ENCODE peak calls at places on chromosome X, in five cellular contexts. One of them, this sample, is unnamed. For H3K4me1, the result is how much of the 10 kb centered on the place peaks cover.

GRCh38 chrX:13223868-13224555 is 95.8 kb downstream of the ATXN3L start:
- DNase-seq in transverse colon: no peak
- DNase-seq in breast epithelium: no peak
- DNase-seq in vagina: no peak
- DNase-seq in HepG2: peak
- DNase-seq in this sample: no peak

GRCh38 chrX:23435108-23435507 is 100.5 kb downstream of the PTCHD1 start:
- DNase-seq in breast epithelium: no peak
- DNase-seq in transverse colon: no peak
- DNase-seq in vagina: no peak
- DNase-seq in HepG2: no peak
- DNase-seq in this sample: no peak

GRCh38 chrX:51215266-51215665 is 117.4 kb upstream of the NUDT10 start:
- DNase-seq in breast epithelium: no peak
- DNase-seq in vagina: no peak
- DNase-seq in HepG2: peak
- DNase-seq in transverse colon: no peak
- DNase-seq in this sample: no peak

GRCh38 chrX:31036895-31037294 is 34.9 kb downstream of the FTHL17 start:
- DNase-seq in transverse colon: peak
- DNase-seq in vagina: no peak
- DNase-seq in breast epithelium: no peak
- DNase-seq in HepG2: peak
- DNase-seq in this sample: no peak

GRCh38 chrX:153539171-153539978 is 21.9 kb downstream of the ATP2B3 start:
- DNase-seq in transverse colon: peak
- DNase-seq in HepG2: peak
- DNase-seq in vagina: no peak
- DNase-seq in breast epithelium: peak
- DNase-seq in this sample: peak

GRCh38 chrX:21955398-21956189 is 15.1 kb downstream of the SMS start:
- DNase-seq in HepG2: no peak
- DNase-seq in transverse colon: no peak
- DNase-seq in vagina: no peak
- DNase-seq in breast epithelium: no peak
- DNase-seq in this sample: no peak

GRCh38 chrX:150870487-150871340 is 27.8 kb downstream of the CD99L2 start:
- DNase-seq in transverse colon: no peak
- DNase-seq in breast epithelium: no peak
- DNase-seq in vagina: no peak
- DNase-seq in HepG2: no peak
- DNase-seq in this sample: no peak

GRCh38 chrX:79081895-79082512 is 62.5 kb upstream of the GPR174 start:
- DNase-seq in vagina: no peak
- DNase-seq in breast epithelium: no peak
- DNase-seq in HepG2: no peak
- DNase-seq in transverse colon: no peak
- DNase-seq in this sample: no peak

GRCh38 chrX:7614616-7615015 is 228.4 kb upstream of the VCX start:
- DNase-seq in HepG2: no peak
- DNase-seq in transverse colon: no peak
- DNase-seq in vagina: no peak
- DNase-seq in breast epithelium: no peak
- DNase-seq in this sample: no peak

GRCh38 chrX:72243472-72243871 is 4.6 kb upstream of the ERCC6L start:
- DNase-seq in breast epithelium: no peak
- DNase-seq in HepG2: no peak
- DNase-seq in transverse colon: no peak
- DNase-seq in vagina: no peak
- DNase-seq in this sample: no peak

GRCh38 chrX:122238801-122239200 is 945.3 kb upstream of the GRIA3 start:
- DNase-seq in HepG2: no peak
- DNase-seq in vagina: no peak
- DNase-seq in breast epithelium: no peak
- DNase-seq in transverse colon: no peak
- DNase-seq in this sample: no peak

GRCh38 chrX:24357101-24357500 is 3.3 kb upstream of the SUPT20HL1 start:
- DNase-seq in HepG2: no peak
- DNase-seq in vagina: no peak
- DNase-seq in breast epithelium: no peak
- DNase-seq in transverse colon: no peak
- DNase-seq in this sample: no peak

DNA sequence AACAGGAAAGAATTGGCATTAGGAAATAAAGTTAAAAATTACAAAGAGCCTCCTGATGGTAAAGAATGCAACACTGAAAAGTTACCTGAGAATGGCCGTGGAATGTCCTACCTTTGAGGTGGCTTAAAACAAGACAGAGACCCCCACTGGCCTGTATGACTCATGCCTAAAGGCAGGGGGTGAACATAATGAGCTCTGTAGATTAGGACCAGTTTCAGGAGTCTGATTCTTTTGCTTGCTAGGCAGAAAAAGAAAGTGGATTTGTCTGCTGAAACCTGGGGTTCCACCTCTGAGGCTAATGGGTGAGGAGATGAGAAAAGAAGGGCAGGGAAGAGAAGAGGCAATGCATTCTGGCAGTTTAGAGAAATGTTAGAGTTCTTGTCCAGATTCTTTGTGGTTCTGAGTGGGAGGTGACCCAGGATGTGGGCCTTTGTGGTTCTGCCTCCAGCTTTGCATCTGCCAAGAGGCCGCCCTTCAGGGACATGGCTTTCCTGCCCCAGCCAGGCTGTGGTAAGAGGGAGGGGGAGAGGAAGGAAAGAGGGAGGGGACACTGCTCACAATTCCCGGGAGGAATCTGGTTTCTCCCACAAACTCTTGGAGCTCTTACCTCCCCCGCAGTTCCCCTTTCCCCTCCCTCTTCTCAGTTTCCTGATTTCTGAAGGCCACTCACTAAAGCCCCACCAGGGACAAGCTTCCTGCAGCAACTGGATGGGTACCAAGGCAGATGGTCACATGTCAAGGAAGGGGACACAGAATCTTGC is 109.6 kb downstream of the EFNB1 start:
- DNase-seq in breast epithelium: no peak
- DNase-seq in vagina: peak
- DNase-seq in transverse colon: peak
- DNase-seq in HepG2: no peak
- DNase-seq in this sample: peak
- H3K4me1 ChIP-seq in breast epithelium: under half
- H3K4me1 ChIP-seq in vagina: under half
- H3K4me1 ChIP-seq in transverse colon: under half
- H3K4me1 ChIP-seq in HepG2: under half
- H3K4me1 ChIP-seq in this sample: under half

DNA sequence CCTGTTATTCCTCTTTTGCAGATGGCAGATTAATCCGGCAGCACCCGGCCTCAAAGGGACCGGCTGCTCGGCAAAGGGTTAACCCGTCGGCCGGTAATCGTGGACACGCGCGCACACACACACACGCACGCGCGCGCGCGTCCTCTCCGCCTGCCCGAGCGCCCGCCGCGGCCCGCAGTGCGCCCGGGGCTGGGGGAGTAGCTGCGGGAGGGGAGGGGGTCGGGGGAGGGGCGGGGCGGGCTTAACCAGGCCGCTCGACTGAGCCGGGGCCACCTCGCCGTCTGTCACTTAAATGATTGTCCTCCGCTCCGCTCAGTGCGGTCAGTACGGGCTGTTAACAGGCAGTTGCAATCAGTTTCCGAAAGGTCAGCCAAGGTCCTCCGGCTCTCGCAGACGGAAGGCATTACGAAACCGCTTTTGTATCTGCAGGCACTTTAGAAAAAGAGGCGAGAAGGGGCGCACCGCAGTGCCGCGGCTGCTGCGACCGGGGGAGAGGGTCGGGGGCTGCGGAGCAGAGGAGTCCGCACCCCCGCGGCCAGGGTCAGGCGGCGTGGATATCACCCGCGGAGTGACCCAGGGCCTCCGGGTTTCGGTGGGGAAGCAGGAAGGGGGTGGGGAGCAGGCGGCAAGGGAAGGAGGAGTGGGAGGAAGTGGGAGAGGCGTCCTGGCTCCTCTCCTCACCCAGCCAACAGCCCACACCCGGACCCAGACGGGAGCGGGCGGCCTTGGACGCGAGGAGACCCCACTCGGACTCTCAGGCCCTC is 57.3 kb upstream of the BCOR start:
- DNase-seq in breast epithelium: no peak
- DNase-seq in transverse colon: peak
- DNase-seq in HepG2: peak
- DNase-seq in vagina: no peak
- DNase-seq in this sample: peak
- TF ChIP-seq POLR2A in breast epithelium: no peak
- TF ChIP-seq POLR2A in transverse colon: no peak
- TF ChIP-seq POLR2A in HepG2: peak
- TF ChIP-seq POLR2A in vagina: no peak
- TF ChIP-seq POLR2A in this sample: no peak

GRCh38 chrX:110044531-110045249 is 41.8 kb downstream of the TMEM164 start:
- DNase-seq in breast epithelium: no peak
- DNase-seq in HepG2: no peak
- DNase-seq in transverse colon: no peak
- DNase-seq in vagina: no peak
- DNase-seq in this sample: no peak
- TF ChIP-seq POLR2AphosphoS5 in breast epithelium: no peak
- TF ChIP-seq POLR2AphosphoS5 in HepG2: no peak
- TF ChIP-seq POLR2AphosphoS5 in transverse colon: no peak
- TF ChIP-seq POLR2AphosphoS5 in vagina: no peak
- TF ChIP-seq POLR2AphosphoS5 in this sample: no peak

GRCh38 chrX:38313190-38313589 is 14.1 kb downstream of the RPGR start:
- DNase-seq in transverse colon: no peak
- DNase-seq in breast epithelium: no peak
- DNase-seq in HepG2: no peak
- DNase-seq in vagina: no peak
- DNase-seq in this sample: no peak

GRCh38 chrX:38318196-38318595 is 9.1 kb downstream of the RPGR start:
- DNase-seq in transverse colon: no peak
- DNase-seq in vagina: no peak
- DNase-seq in breast epithelium: no peak
- DNase-seq in HepG2: no peak
- DNase-seq in this sample: no peak

GRCh38 chrX:38315186-38315585 is 12.1 kb downstream of the RPGR start:
- DNase-seq in breast epithelium: no peak
- DNase-seq in vagina: no peak
- DNase-seq in transverse colon: no peak
- DNase-seq in HepG2: no peak
- DNase-seq in this sample: no peak

GRCh38 chrX:38311743-38312142 is 15.6 kb downstream of the RPGR start:
- DNase-seq in breast epithelium: no peak
- DNase-seq in transverse colon: no peak
- DNase-seq in vagina: no peak
- DNase-seq in HepG2: no peak
- DNase-seq in this sample: no peak

DNA sequence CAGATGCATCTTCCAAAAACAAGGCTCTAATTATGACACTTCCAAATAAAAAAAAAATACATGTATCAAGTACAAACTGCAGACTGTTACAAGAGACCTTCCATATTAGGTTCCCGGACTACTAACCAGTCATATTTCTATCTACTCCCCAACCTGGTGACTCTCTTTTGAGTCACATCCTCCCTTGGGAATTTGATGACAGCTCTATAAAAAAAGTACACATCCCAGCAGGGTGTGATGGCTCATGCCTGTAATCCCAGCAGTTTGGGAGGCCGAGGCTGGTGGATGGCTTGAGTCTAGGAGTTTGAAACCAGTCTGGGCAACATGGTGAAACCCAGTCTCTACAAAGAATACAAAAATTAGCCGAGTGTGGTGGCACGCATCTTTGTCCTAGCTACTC is 14.9 kb downstream of the RPGR start:
- DNase-seq in vagina: no peak
- DNase-seq in breast epithelium: no peak
- DNase-seq in HepG2: no peak
- DNase-seq in transverse colon: no peak
- DNase-seq in this sample: no peak
- H3K4me1 ChIP-seq in vagina: under half
- H3K4me1 ChIP-seq in breast epithelium: under half
- H3K4me1 ChIP-seq in HepG2: under half
- H3K4me1 ChIP-seq in transverse colon: under half
- H3K4me1 ChIP-seq in this sample: under half

GRCh38 chrX:41333744-41333993 is 293 bp upstream of the DDX3X start:
- DNase-seq in transverse colon: no peak
- DNase-seq in HepG2: peak
- DNase-seq in vagina: no peak
- DNase-seq in breast epithelium: no peak
- DNase-seq in this sample: no peak

GRCh38 chrX:41333994-41334865 is at the start of gene DDX3X:
- DNase-seq in breast epithelium: peak
- DNase-seq in transverse colon: peak
- DNase-seq in vagina: peak
- DNase-seq in HepG2: peak
- DNase-seq in this sample: peak

GRCh38 chrX:41332005-41332404 is 2.0 kb upstream of the DDX3X start:
- DNase-seq in breast epithelium: no peak
- DNase-seq in vagina: no peak
- DNase-seq in HepG2: no peak
- DNase-seq in transverse colon: no peak
- DNase-seq in this sample: no peak

GRCh38 chrX:41332408-41332987 is 1.5 kb upstream of the DDX3X start:
- DNase-seq in HepG2: no peak
- DNase-seq in breast epithelium: peak
- DNase-seq in vagina: no peak
- DNase-seq in transverse colon: peak
- DNase-seq in this sample: no peak

DNA sequence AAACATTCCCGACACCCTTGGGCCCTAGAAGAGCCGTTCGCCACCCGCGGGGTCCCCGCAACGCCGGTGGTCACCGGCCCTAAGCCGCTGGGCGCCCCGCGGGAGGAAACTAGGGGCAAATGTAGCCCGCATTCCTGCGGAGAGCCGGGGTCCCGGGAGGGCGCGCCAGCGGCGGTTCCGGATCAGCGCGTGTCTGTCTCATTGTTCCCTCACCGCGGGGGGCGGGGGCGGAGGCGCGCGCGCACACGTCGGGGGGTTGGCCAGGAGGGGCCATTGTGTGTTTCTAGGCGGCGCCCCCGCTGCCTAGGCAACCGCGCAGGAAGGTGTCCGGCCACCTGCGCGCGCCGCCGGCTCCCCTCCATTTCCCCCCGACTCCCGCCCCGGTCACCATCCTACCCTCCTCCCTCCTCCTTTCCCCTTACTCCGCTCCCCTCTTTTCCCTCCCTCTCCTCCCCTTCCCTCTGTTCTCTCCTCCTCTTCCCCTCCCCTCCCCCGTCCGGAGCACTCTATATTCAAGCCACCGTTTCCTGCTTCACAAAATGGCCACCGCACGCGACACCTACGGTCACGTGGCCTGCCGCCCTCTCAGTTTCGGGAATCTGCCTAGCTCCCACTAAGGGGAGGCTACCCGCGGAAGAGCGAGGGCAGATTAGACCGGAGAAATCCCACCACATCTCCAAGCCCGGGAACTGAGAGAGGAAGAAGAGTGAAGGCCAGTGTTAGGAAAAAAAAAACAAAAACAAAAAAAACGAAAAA is 796 bp upstream of the DDX3X start:
- DNase-seq in vagina: peak
- DNase-seq in breast epithelium: peak
- DNase-seq in HepG2: peak
- DNase-seq in transverse colon: peak
- DNase-seq in this sample: peak
- TF ChIP-seq POLR2A in vagina: no peak
- TF ChIP-seq POLR2A in breast epithelium: peak
- TF ChIP-seq POLR2A in HepG2: no peak
- TF ChIP-seq POLR2A in transverse colon: peak
- TF ChIP-seq POLR2A in this sample: no peak